ENCODE peak calls at places on chromosome 12, in six cellular contexts. I, G, F, S, O and N are unnamed samples.

GRCh38 chr12:45973526-45973925 is 16.8 kb downstream of the SCAF11 start:
- DNase-seq in I (no peak), G (no peak), F (no peak), S (peak; percentile 22), O (no peak), N (no peak)

GRCh38 chr12:57477710-57478681 is 1.7 kb downstream of the ARHGAP9 start:
- DNase-seq in I (peak; percentile 68), G (peak; percentile 67), F (no peak), S (peak; percentile 48), O (peak; percentile 72), N (peak; percentile 35)

GRCh38 chr12:124797321-124797720 is 66.3 kb downstream of the SCARB1 start:
- DNase-seq in I (no peak), G (no peak), F (no peak), S (no peak), O (no peak), N (no peak)

GRCh38 chr12:56571131-56571530 is 49.5 kb downstream of the RBMS2 start:
- DNase-seq in I (no peak), G (no peak), F (no peak), S (no peak), O (peak; percentile 31), N (no peak)

GRCh38 chr12:6084261-6084968 is 40.1 kb downstream of the VWF start:
- DNase-seq in I (no peak), G (no peak), F (no peak), S (peak; percentile 56), O (peak; percentile 80), N (no peak)

GRCh38 chr12:97567619-97568110 is 105.1 kb downstream of the RMST start:
- DNase-seq in I (no peak), G (no peak), F (no peak), S (no peak), O (no peak), N (no peak)

GRCh38 chr12:57781801-57782200 is 786 bp upstream of the TSFM start:
- DNase-seq in I (no peak), G (no peak), F (no peak), S (no peak), O (no peak), N (no peak)

GRCh38 chr12:124923906-124924734 is 9.7 kb upstream of the UBC start:
- DNase-seq in I (no peak), G (no peak), F (no peak), S (peak; percentile 82), O (peak; percentile 61), N (no peak)

GRCh38 chr12:126891789-126892188 is 1375.2 kb upstream of the TMEM132C start:
- DNase-seq in I (no peak), G (no peak), F (no peak), S (no peak), O (no peak), N (no peak)

GRCh38 chr12:64746663-64747062 is 12.5 kb downstream of the GNS start:
- DNase-seq in I (no peak), G (no peak), F (no peak), S (peak; percentile 52), O (no peak), N (no peak)

GRCh38 chr12:632102-632696 is 31.0 kb downstream of the NINJ2 start:
- DNase-seq in I (no peak), G (no peak), F (no peak), S (peak; percentile 92), O (peak; percentile 78), N (no peak)

GRCh38 chr12:109582636-109583035 is 9.0 kb downstream of the MVK start:
- DNase-seq in I (no peak), G (no peak), F (no peak), S (no peak), O (no peak), N (no peak)

GRCh38 chr12:16335838-16336237 is 11.6 kb upstream of the MGST1 start:
- DNase-seq in I (no peak), G (no peak), F (no peak), S (no peak), O (no peak), N (no peak)

GRCh38 chr12:39102474-39103209 is 197.3 kb upstream of the CPNE8 start:
- DNase-seq in I (no peak), G (no peak), F (no peak), S (no peak), O (peak; percentile 21), N (no peak)

GRCh38 chr12:65492997-65493892 is 214.8 kb downstream of the MSRB3 start:
- DNase-seq in I (no peak), G (no peak), F (no peak), S (no peak), O (no peak), N (no peak)

GRCh38 chr12:27549801-27550652 is 26.0 kb downstream of the PPFIBP1 start:
- DNase-seq in I (no peak), G (no peak), F (no peak), S (peak; percentile 97), O (peak; percentile 99), N (peak; percentile 30)

GRCh38 chr12:30420561-30420960 is 275.1 kb downstream of the IPO8 start:
- DNase-seq in I (no peak), G (no peak), F (no peak), S (peak; percentile 1), O (peak; percentile 46), N (no peak)

GRCh38 chr12:5376591-5377207 is 55.2 kb upstream of the NTF3 start:
- DNase-seq in I (no peak), G (no peak), F (no peak), S (no peak), O (no peak), N (no peak)

GRCh38 chr12:82481954-82482353 is 123.6 kb downstream of the METTL25 start:
- DNase-seq in I (no peak), G (no peak), F (no peak), S (no peak), O (no peak), N (no peak)

GRCh38 chr12:29741342-29742241 is 42.1 kb downstream of the TMTC1 start:
- DNase-seq in I (no peak), G (no peak), F (no peak), S (peak; percentile 82), O (peak; percentile 93), N (no peak)

GRCh38 chr12:562634-563033 is 100.6 kb downstream of the NINJ2 start:
- DNase-seq in I (peak; percentile 32), G (no peak), F (no peak), S (no peak), O (no peak), N (no peak)

GRCh38 chr12:88453323-88453722 is 126.9 kb downstream of the KITLG start:
- DNase-seq in I (no peak), G (no peak), F (no peak), S (peak; percentile 72), O (no peak), N (no peak)

GRCh38 chr12:26158078-26158764 is 33.4 kb upstream of the BHLHE41 start:
- DNase-seq in I (no peak), G (no peak), F (no peak), S (no peak), O (no peak), N (no peak)

GRCh38 chr12:101172316-101172715 is 37.7 kb downstream of the SLC5A8 start:
- DNase-seq in I (no peak), G (no peak), F (no peak), S (peak; percentile 10), O (no peak), N (no peak)

GRCh38 chr12:122088181-122088810 is 9.7 kb downstream of the MLXIP start:
- DNase-seq in I (no peak), G (no peak), F (no peak), S (no peak), O (peak; percentile 43), N (no peak)

GRCh38 chr12:106861984-106862894 is 87.8 kb downstream of the RIC8B start:
- DNase-seq in I (no peak), G (no peak), F (no peak), S (peak; percentile 90), O (peak; percentile 75), N (no peak)